ENCODE peak calls at places on chromosomes 12 and 14, in five cellular contexts. T is NCI-H1048; E is EL; X is SK-MEL-5; M is stimulated activated CD8-positive, alpha-beta memory T cell treated with anti-CD3 and anti-CD28 coated beads, Interleukin-2, amount 100 ng/mL, for 48 hours. A is an unnamed sample.

GRCh38 chr12:75923964-75924666 is 107.5 kb downstream of the PHLDA1 start:
- DNase-seq in X (peak), M (no peak), E (peak), T (no peak), A (no peak)

GRCh38 chr12:13725049-13725448 is 256.4 kb downstream of the GRIN2B start:
- DNase-seq in X (no peak), T (no peak), E (no peak), M (no peak), A (no peak)

GRCh38 chr14:67722293-67722692 is 20.6 kb downstream of the RDH12 start:
- DNase-seq in M (no peak), X (peak), E (peak), T (no peak), A (no peak)

GRCh38 chr12:70002097-70002911 is 177.3 kb downstream of the MYRFL start:
- DNase-seq in X (no peak), M (no peak), T (no peak), E (no peak), A (no peak)

GRCh38 chr12:89844539-89844938 is 135.9 kb upstream of the ATP2B1 start:
- DNase-seq in M (no peak), E (no peak), T (no peak), X (no peak), A (no peak)

GRCh38 chr12:9509464-9510166 is 98.1 kb downstream of the KLRB1 start:
- DNase-seq in E (peak), M (no peak), T (no peak), X (peak), A (peak)

GRCh38 chr12:1927751-1928351 is 9.4 kb upstream of the CACNA2D4 start:
- DNase-seq in X (no peak), T (no peak), M (no peak), E (no peak), A (no peak)

GRCh38 chr14:99579903-99580570 is 24.0 kb downstream of the CCDC85C start:
- DNase-seq in M (no peak), E (peak), T (no peak), X (no peak), A (no peak)

GRCh38 chr14:100290607-100291304 is 15.5 kb downstream of the SLC25A29 start:
- DNase-seq in M (no peak), X (no peak), E (no peak), T (no peak), A (no peak)

GRCh38 chr12:19695244-19696098 is 256.2 kb downstream of the AEBP2 start:
- DNase-seq in M (no peak), E (peak), T (no peak), X (no peak), A (no peak)

GRCh38 chr12:101015021-101015420 is 195.0 kb downstream of the SLC5A8 start:
- DNase-seq in T (no peak), M (no peak), X (no peak), E (no peak), A (no peak)

GRCh38 chr12:130640496-130640895 is 75.6 kb downstream of the RIMBP2 start:
- DNase-seq in M (no peak), E (no peak), X (no peak), T (no peak), A (no peak)

GRCh38 chr14:104239185-104239775 is 100.9 kb downstream of the KIF26A start:
- DNase-seq in X (no peak), M (no peak), T (no peak), E (no peak), A (no peak)

GRCh38 chr12:120687570-120688289 is 781 bp downstream of the MLEC start:
- DNase-seq in E (peak), T (no peak), X (no peak), M (no peak), A (no peak)

GRCh38 chr12:130849561-130850417 is 10.7 kb upstream of the STX2 start:
- DNase-seq in X (no peak), M (no peak), T (no peak), E (no peak), A (no peak)

GRCh38 chr12:89319111-89319510 is 33.2 kb downstream of the DUSP6 start:
- DNase-seq in X (no peak), E (no peak), T (no peak), M (no peak), A (peak)

GRCh38 chr12:1398673-1399072 is 195.7 kb downstream of the FBXL14 start:
- DNase-seq in E (peak), X (no peak), M (no peak), T (no peak), A (peak)

GRCh38 chr12:69821441-69822204 is 3.4 kb upstream of the MYRFL start:
- DNase-seq in M (no peak), T (no peak), E (peak), X (peak), A (peak)

GRCh38 chr12:54882074-54882473 is 27.8 kb downstream of the MUCL1 start:
- DNase-seq in T (no peak), E (no peak), M (no peak), X (no peak), A (no peak)

GRCh38 chr12:55847033-55847432 is 4.3 kb upstream of the MMP19 start:
- DNase-seq in X (peak), M (peak), E (peak), T (no peak), A (peak)

GRCh38 chr12:57815177-57816000 is 3.1 kb downstream of the AVIL start:
- DNase-seq in E (no peak), M (no peak), T (no peak), X (peak), A (no peak)

GRCh38 chr14:58533417-58533816 is 104.3 kb upstream of the DACT1 start:
- DNase-seq in M (no peak), T (no peak), X (peak), E (no peak), A (no peak)

GRCh38 chr12:41188058-41188840 is at the start of gene PDZRN4:
- DNase-seq in T (no peak), M (no peak), E (no peak), X (no peak), A (no peak)

GRCh38 chr14:103514596-103515421 is 7.8 kb downstream of the CKB start:
- DNase-seq in E (no peak), X (no peak), M (no peak), T (no peak), A (no peak)

A was measured in AG04450.